ENCODE peak calls at places on chromosome 22, in five cellular contexts. L is body of pancreas, T is testis, U is fibroblast of lung, R is astrocyte of the spinal cord. Y is an unnamed sample.

GRCh38 chr22:45584121-45584570 is 81.5 kb downstream of the FBLN1 start:
- DNase-seq in L (no peak), T (no peak), U (peak), R (no peak), Y (no peak)

GRCh38 chr22:38271927-38272372 is 860 bp downstream of the TMEM184B start:
- DNase-seq in L (peak), T (no peak), U (no peak), R (no peak), Y (no peak)

GRCh38 chr22:40009953-40010751 is 15.4 kb downstream of the FAM83F start:
- DNase-seq in L (no peak), T (no peak), U (no peak), R (no peak), Y (no peak)

GRCh38 chr22:18088825-18089568 is 11.2 kb downstream of the PEX26 start:
- DNase-seq in L (peak), T (no peak), U (no peak), R (no peak), Y (no peak)

GRCh38 chr22:20062766-20063083 is 17.3 kb upstream of the DGCR8 start:
- DNase-seq in L (no peak), T (no peak), U (peak), R (peak), Y (peak)

GRCh38 chr22:35457729-35458546 is 58.0 kb downstream of the MCM5 start:
- DNase-seq in L (no peak), T (no peak), U (no peak), R (no peak), Y (no peak)

GRCh38 chr22:24088796-24089195 is 77.7 kb downstream of the CABIN1 start:
- DNase-seq in L (no peak), T (no peak), U (peak), R (peak), Y (no peak)

GRCh38 chr22:32310777-32311176 is 46.9 kb upstream of the RFPL3 start:
- DNase-seq in L (no peak), T (no peak), U (no peak), R (no peak), Y (no peak)

GRCh38 chr22:27347951-27348350 is 453.6 kb downstream of the MN1 start:
- DNase-seq in L (no peak), T (no peak), U (no peak), R (peak), Y (no peak)

GRCh38 chr22:21972806-21973205 is 9.8 kb downstream of the TOP3B start:
- DNase-seq in L (no peak), T (no peak), U (no peak), R (no peak), Y (no peak)

GRCh38 chr22:33971561-33971961 is 51.3 kb upstream of the LARGE1 start:
- DNase-seq in L (no peak), T (no peak), U (no peak), R (no peak), Y (no peak)

GRCh38 chr22:37643225-37643847 is 3.9 kb downstream of the SH3BP1 start:
- DNase-seq in L (peak), T (peak), U (peak), R (peak), Y (peak)

GRCh38 chr22:46754110-46754799 is 8.2 kb upstream of the TBC1D22A start:
- DNase-seq in L (peak), T (peak), U (peak), R (peak), Y (peak)

GRCh38 chr22:33000342-33001280 is 57.6 kb downstream of the SYN3 start:
- DNase-seq in L (peak), T (peak), U (peak), R (peak), Y (peak)

GRCh38 chr22:24005201-24005600 is at the start of gene GSTT4:
- DNase-seq in L (no peak), T (no peak), U (no peak), R (no peak), Y (no peak)

GRCh38 chr22:25027959-25028840 is 75.7 kb downstream of the KIAA1671 start:
- DNase-seq in L (no peak), T (peak), U (no peak), R (peak), Y (no peak)

GRCh38 chr22:35404176-35404575 is 4.2 kb downstream of the MCM5 start:
- DNase-seq in L (no peak), T (no peak), U (no peak), R (no peak), Y (no peak)

GRCh38 chr22:17257578-17257977 is 38.3 kb upstream of the ADA2 start:
- DNase-seq in L (no peak), T (no peak), U (no peak), R (no peak), Y (no peak)

GRCh38 chr22:47613606-47614350 is 851.3 kb downstream of the TBC1D22A start:
- DNase-seq in L (no peak), T (no peak), U (no peak), R (no peak), Y (no peak)

GRCh38 chr22:20319041-20319744 is 667 bp downstream of the DGCR6L start:
- DNase-seq in L (peak), T (peak), U (no peak), R (peak), Y (no peak)

GRCh38 chr22:24011735-24012068 is 598 bp downstream of the CABIN1 start:
- DNase-seq in L (peak), T (no peak), U (no peak), R (peak), Y (no peak)

GRCh38 chr22:45524157-45524556 is 21.5 kb downstream of the FBLN1 start:
- DNase-seq in L (no peak), T (no peak), U (no peak), R (no peak), Y (no peak)

GRCh38 chr22:21943571-21944448 is 8.8 kb downstream of the PPM1F start:
- DNase-seq in L (no peak), T (no peak), U (no peak), R (no peak), Y (no peak)

GRCh38 chr22:38796262-38796957 is 2.5 kb upstream of the DNAL4 start:
- DNase-seq in L (no peak), T (no peak), U (no peak), R (no peak), Y (no peak)

DNA sequence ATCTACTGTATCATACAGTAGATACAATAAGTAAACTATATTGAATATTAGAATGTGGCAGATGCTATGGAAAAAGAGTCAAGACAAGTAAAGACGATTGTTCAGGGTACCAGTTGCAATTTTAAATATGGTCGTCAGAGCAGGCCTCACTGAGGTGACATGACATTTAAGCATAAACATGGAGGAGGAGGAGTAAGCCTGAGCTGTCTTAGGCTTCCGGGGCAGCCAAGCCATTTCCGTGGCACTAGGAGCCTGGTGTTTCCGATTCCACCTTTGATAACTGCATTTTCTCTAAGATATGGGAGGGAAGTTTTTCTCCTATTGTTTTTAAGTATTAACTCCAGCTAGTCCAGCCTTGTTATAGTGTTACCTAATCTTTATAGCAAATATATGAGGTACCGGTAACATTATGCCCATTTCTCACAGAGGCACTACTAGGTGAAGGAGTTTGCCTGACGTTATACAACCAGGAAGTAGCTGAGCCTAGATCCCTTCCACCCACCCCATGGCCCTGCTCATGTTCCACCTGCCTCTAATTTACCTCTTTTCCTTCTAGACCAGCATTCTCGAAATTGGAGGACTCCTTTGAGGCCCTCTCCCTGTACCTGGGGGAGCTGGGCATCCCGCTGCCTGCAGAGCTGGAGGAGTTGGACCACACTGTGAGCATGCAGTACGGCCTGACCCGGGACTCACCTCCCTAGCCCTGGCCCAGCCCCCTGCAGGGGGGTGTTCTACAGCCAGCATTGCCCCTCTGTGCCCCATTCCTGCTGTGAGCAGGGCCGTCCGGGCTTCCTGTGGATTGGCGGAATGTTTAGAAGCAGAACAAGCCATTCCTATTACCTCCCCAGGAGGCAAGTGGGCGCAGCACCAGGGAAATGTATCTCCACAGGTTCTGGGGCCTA is 14.3 kb downstream of the PIK3IP1 start:
- DNase-seq in L (no peak), T (no peak), U (no peak), R (no peak), Y (no peak)
- H3K4me3 ChIP-seq in L (no peak), T (no peak), U (no peak), R (no peak), Y (no peak)

GRCh38 chr22:42932197-42932519 is 75.1 kb upstream of the ARFGAP3 start:
- DNase-seq in L (no peak), T (no peak), U (no peak), R (no peak), Y (no peak)

GRCh38 chr22:42928969-42929837 is 72.1 kb upstream of the ARFGAP3 start:
- DNase-seq in L (peak), T (no peak), U (no peak), R (no peak), Y (no peak)

GRCh38 chr22:42931421-42932196 is 74.5 kb upstream of the ARFGAP3 start:
- DNase-seq in L (peak), T (no peak), U (no peak), R (no peak), Y (no peak)

GRCh38 chr22:42929838-42930155 is 72.7 kb upstream of the ARFGAP3 start:
- DNase-seq in L (no peak), T (no peak), U (no peak), R (no peak), Y (no peak)

DNA sequence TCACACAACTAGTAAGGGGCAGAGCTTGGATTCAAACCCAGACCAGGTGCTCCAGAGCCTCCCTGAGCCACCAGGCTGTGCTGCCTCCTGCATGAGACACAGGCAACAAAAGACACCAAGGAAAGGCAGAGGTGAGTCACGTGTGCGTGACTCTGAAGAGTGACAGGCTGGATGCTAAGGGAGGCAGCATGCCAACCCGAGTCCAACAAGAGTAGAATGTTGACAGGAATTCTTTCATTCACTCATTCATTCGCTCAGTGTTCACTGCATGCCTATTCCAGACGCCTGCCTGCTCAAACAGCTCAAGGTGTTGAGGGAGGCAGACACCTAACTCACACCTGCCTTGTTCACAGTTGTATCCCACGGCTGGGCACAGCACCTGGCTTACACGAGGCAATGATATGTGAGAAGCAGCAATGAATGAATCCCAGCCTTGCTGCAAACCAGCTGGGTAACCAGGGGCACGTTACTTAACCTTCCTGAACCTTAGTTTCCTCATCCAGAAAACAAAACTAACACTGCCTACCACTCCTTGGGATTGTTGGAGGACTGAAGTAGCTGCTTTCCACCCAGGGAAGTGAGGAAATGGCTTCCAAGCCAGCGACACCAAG is 73.8 kb upstream of the ARFGAP3 start:
- DNase-seq in L (peak), T (no peak), U (no peak), R (no peak), Y (no peak)
- TF ChIP-seq CTCF in L (peak), T (no peak), U (no peak), R (peak), Y (no peak)

GRCh38 chr22:29269731-29270474 is 1.8 kb downstream of the EWSR1 start:
- DNase-seq in L (no peak), T (no peak), U (no peak), R (peak), Y (no peak)

GRCh38 chr22:29272624-29273023 is 4.6 kb downstream of the EWSR1 start:
- DNase-seq in L (no peak), T (no peak), U (no peak), R (no peak), Y (no peak)

GRCh38 chr22:29269230-29269604 is 1.1 kb downstream of the EWSR1 start:
- DNase-seq in L (no peak), T (no peak), U (no peak), R (no peak), Y (no peak)

GRCh38 chr22:29268511-29269229 is 602 bp downstream of the EWSR1 start:
- DNase-seq in L (peak), T (peak), U (peak), R (peak), Y (no peak)

DNA sequence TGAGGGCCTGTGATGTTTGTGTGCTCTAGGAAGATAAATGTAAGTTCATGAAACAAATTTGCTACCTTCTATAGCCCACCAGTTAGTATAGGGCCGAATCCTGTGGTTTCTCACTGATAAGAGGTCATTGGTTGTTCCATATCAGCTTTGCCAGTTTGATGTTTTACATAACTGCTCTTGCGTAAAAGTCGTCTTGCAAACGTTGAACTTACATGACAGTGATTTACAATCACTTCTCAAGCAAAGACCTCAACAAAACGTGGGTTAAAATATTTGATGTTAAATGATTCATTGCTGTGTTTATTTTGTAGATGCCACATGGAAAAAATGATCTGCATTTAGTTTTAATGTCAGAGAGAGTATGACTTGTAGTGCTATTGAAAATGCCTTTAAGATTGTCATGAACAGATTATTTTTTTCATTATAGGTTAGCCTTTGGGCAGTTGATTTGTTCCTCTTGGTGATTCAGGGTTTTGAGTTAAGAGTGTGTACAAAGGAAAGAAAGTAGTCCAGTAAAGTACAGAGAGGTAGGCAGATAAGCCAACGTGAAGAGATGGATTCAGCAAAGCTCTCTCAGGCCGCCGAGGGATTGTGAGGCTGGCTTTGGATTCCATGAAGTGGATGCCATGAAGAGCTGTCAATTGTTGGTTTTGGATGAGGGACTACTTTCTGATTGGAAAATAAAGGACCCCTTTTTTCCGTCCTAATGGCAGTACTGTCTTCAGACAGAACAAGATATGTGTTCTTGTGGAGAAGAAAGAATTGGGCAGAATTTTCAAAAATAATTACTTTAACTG is 2.6 kb downstream of the EWSR1 start:
- DNase-seq in L (no peak), T (no peak), U (peak), R (peak), Y (no peak)
- H3K4me3 ChIP-seq in L (no peak), T (no peak), U (peak), R (peak), Y (peak)

GRCh38 chr22:49861642-49862407 is 8.2 kb downstream of the ZBED4 start:
- DNase-seq in L (no peak), T (no peak), U (no peak), R (no peak), Y (no peak)
- TF ChIP-seq CTCF in L (no peak), T (no peak), U (no peak), R (peak), Y (no peak)

GRCh38 chr22:41562461-41562860 is 1.7 kb downstream of the CSDC2 start:
- DNase-seq in L (no peak), T (no peak), U (no peak), R (no peak), Y (no peak)

GRCh38 chr22:41561788-41562187 is 978 bp downstream of the CSDC2 start:
- DNase-seq in L (peak), T (peak), U (no peak), R (no peak), Y (no peak)

GRCh38 chr22:41560095-41560487 is 719 bp upstream of the CSDC2 start:
- DNase-seq in L (no peak), T (peak), U (no peak), R (no peak), Y (no peak)

GRCh38 chr22:41563051-41563711 is 2.4 kb downstream of the CSDC2 start:
- DNase-seq in L (no peak), T (peak), U (peak), R (peak), Y (peak)

DNA sequence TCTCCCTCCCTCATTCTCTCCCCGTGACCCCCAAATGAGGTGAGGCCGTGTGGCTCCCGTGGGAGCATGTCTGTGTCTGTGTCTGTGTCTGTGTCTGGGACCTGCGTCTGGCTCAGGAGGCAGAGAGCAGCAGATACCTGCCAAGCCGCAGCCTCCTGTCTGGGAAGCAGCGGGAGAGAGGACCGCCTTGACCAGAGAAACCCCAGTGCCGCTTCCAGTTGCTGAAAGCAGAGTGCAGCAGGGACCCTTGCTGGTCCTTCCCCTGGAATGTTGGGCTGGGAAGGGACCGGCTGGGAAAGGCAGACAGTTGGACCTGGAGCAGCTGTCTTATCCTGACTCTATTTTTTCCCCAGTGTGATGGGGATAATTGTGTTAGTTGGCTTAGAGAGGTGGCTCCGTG is 525 bp downstream of the CSDC2 start:
- DNase-seq in L (no peak), T (peak), U (no peak), R (peak), Y (no peak)
- H3K4me3 ChIP-seq in L (peak), T (peak), U (peak), R (peak), Y (peak)